ENCODE peak calls at places on chromosome 22, in four cellular contexts. One of them, this sample, is unnamed.

GRCh38 chr22:26981520-26981919 is 324.1 kb downstream of the MIAT start:
- DNase-seq in OCI-LY7: no peak
- DNase-seq in tibial artery: peak
- DNase-seq in hepatocyte: peak
- DNase-seq in this sample: no peak

GRCh38 chr22:39763276-39763675 is 130.3 kb downstream of the ENTHD1 start:
- DNase-seq in hepatocyte: no peak
- DNase-seq in tibial artery: no peak
- DNase-seq in OCI-LY7: no peak
- DNase-seq in this sample: no peak

GRCh38 chr22:39463277-39463676 is 6.5 kb downstream of the MGAT3 start:
- DNase-seq in OCI-LY7: no peak
- DNase-seq in hepatocyte: no peak
- DNase-seq in tibial artery: no peak
- DNase-seq in this sample: no peak

GRCh38 chr22:35930933-35931332 is 97.7 kb downstream of the RBFOX2 start:
- DNase-seq in OCI-LY7: peak
- DNase-seq in hepatocyte: peak
- DNase-seq in tibial artery: no peak
- DNase-seq in this sample: peak

GRCh38 chr22:23204541-23205157 is 24.3 kb downstream of the BCR start:
- DNase-seq in tibial artery: peak
- DNase-seq in OCI-LY7: no peak
- DNase-seq in hepatocyte: no peak
- DNase-seq in this sample: no peak

GRCh38 chr22:36860821-36861659 is at the start of gene NCF4:
- DNase-seq in hepatocyte: no peak
- DNase-seq in OCI-LY7: peak
- DNase-seq in tibial artery: peak
- DNase-seq in this sample: peak

GRCh38 chr22:26751217-26751616 is 93.8 kb downstream of the MIAT start:
- DNase-seq in hepatocyte: peak
- DNase-seq in OCI-LY7: no peak
- DNase-seq in tibial artery: no peak
- DNase-seq in this sample: no peak

GRCh38 chr22:36084717-36085116 is 56.1 kb upstream of the RBFOX2 start:
- DNase-seq in hepatocyte: no peak
- DNase-seq in tibial artery: no peak
- DNase-seq in OCI-LY7: no peak
- DNase-seq in this sample: no peak

GRCh38 chr22:22386602-22387385 is 121.7 kb downstream of the ZNF280B start:
- DNase-seq in OCI-LY7: no peak
- DNase-seq in hepatocyte: no peak
- DNase-seq in tibial artery: no peak
- DNase-seq in this sample: no peak

GRCh38 chr22:37340331-37341262 is 58.3 kb downstream of the CYTH4 start:
- DNase-seq in OCI-LY7: no peak
- DNase-seq in hepatocyte: no peak
- DNase-seq in tibial artery: no peak
- DNase-seq in this sample: no peak

GRCh38 chr22:21937041-21937820 is 15.4 kb downstream of the PPM1F start:
- DNase-seq in OCI-LY7: no peak
- DNase-seq in tibial artery: peak
- DNase-seq in hepatocyte: no peak
- DNase-seq in this sample: no peak

GRCh38 chr22:26767351-26767970 is 110.1 kb downstream of the MIAT start:
- DNase-seq in tibial artery: no peak
- DNase-seq in hepatocyte: no peak
- DNase-seq in OCI-LY7: no peak
- DNase-seq in this sample: no peak

GRCh38 chr22:26646158-26646557 is 11.2 kb upstream of the MIAT start:
- DNase-seq in hepatocyte: no peak
- DNase-seq in tibial artery: no peak
- DNase-seq in OCI-LY7: no peak
- DNase-seq in this sample: no peak

GRCh38 chr22:36819112-36819511 is 2.3 kb upstream of the PVALB start:
- DNase-seq in tibial artery: no peak
- DNase-seq in OCI-LY7: no peak
- DNase-seq in hepatocyte: no peak
- DNase-seq in this sample: no peak

GRCh38 chr22:25658641-25659040 is 83.3 kb upstream of the MYO18B start:
- DNase-seq in OCI-LY7: no peak
- DNase-seq in tibial artery: no peak
- DNase-seq in hepatocyte: no peak
- DNase-seq in this sample: no peak

GRCh38 chr22:26555478-26555877 is 34.5 kb downstream of the TPST2 start:
- DNase-seq in tibial artery: no peak
- DNase-seq in OCI-LY7: no peak
- DNase-seq in hepatocyte: no peak
- DNase-seq in this sample: no peak

GRCh38 chr22:29801796-29802195 is 34.6 kb downstream of the UQCR10 start:
- DNase-seq in tibial artery: no peak
- DNase-seq in OCI-LY7: no peak
- DNase-seq in hepatocyte: no peak
- DNase-seq in this sample: no peak

GRCh38 chr22:32544953-32545558 is 70.4 kb downstream of the FBXO7 start:
- DNase-seq in tibial artery: no peak
- DNase-seq in hepatocyte: no peak
- DNase-seq in OCI-LY7: no peak
- DNase-seq in this sample: no peak

GRCh38 chr22:42880815-42881214 is 23.7 kb upstream of the ARFGAP3 start:
- DNase-seq in tibial artery: no peak
- DNase-seq in OCI-LY7: no peak
- DNase-seq in hepatocyte: no peak
- DNase-seq in this sample: no peak

GRCh38 chr22:42883121-42883520 is 26.0 kb upstream of the ARFGAP3 start:
- DNase-seq in hepatocyte: no peak
- DNase-seq in tibial artery: no peak
- DNase-seq in OCI-LY7: no peak
- DNase-seq in this sample: no peak

GRCh38 chr22:42881982-42882656 is 25.0 kb upstream of the ARFGAP3 start:
- DNase-seq in tibial artery: no peak
- DNase-seq in OCI-LY7: peak
- DNase-seq in hepatocyte: no peak
- DNase-seq in this sample: no peak

GRCh38 chr22:42879371-42880021 is 22.4 kb upstream of the ARFGAP3 start:
- DNase-seq in hepatocyte: no peak
- DNase-seq in tibial artery: no peak
- DNase-seq in OCI-LY7: no peak
- DNase-seq in this sample: no peak

DNA sequence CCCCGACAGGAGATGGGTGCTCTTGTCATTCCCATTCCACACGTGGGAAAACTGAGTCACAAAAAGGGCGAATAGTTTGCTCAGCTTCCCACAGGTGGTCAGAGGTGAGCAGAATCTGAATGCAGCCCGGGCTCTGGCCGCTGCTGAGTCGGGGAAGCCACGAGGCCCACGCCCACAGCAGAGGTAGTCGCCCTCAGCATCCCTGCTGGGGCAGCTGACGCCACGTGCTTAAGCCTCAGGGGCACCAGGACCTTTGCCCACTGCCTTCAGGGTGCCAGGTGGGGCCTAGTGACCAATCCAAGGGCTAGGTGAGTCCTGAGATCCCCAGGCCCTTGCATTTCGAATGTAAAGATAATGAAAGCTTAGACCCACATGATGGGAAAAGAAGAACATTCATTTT is 24.2 kb upstream of the ARFGAP3 start:
- DNase-seq in tibial artery: no peak
- DNase-seq in OCI-LY7: no peak
- DNase-seq in hepatocyte: no peak
- DNase-seq in this sample: no peak
- H3K4me3 ChIP-seq in tibial artery: no peak
- H3K4me3 ChIP-seq in OCI-LY7: no peak
- H3K4me3 ChIP-seq in hepatocyte: no peak
- H3K4me3 ChIP-seq in this sample: no peak

GRCh38 chr22:19473578-19473977 is 5.4 kb downstream of the UFD1 start:
- DNase-seq in tibial artery: no peak
- DNase-seq in hepatocyte: no peak
- DNase-seq in OCI-LY7: peak
- DNase-seq in this sample: no peak
- TF ChIP-seq CTCF in tibial artery: no peak
- TF ChIP-seq CTCF in hepatocyte: peak
- TF ChIP-seq CTCF in OCI-LY7: peak
- TF ChIP-seq CTCF in this sample: no peak

DNA sequence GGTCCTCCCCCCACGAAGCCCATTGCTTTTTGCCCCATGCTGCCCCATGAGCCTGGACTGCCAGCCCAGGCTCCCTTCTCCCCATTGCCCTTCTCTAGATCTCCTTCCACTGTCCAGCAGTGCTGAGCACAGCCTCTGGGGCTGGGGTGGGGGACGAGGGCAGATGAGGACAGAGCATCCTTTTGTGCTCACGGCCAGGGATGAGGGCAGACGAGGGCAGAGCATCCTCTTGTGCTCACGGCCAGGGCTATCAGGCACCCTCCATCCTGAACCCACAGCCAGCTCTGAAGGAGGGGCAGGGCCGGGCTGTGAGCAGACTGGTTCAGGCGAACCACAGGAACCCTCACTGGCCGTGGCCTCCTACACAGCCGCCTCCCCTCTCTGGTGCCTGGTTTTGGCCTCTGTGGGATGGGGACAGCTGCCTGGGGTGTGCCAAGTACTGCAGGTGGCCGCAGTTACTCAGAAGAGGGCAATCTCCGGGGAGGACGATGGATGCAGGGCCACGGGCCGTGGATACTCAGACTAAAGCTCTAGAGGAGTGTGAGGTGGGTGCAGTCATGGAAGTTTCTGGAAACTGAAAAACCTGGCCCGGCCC is 1258.8 kb downstream of the BRD1 start:
- DNase-seq in OCI-LY7: no peak
- DNase-seq in hepatocyte: no peak
- DNase-seq in tibial artery: no peak
- DNase-seq in this sample: no peak
- H3K4me3 ChIP-seq in OCI-LY7: no peak
- H3K4me3 ChIP-seq in hepatocyte: no peak
- H3K4me3 ChIP-seq in tibial artery: no peak
- H3K4me3 ChIP-seq in this sample: no peak

GRCh38 chr22:17201285-17201945 is 17.8 kb downstream of the ADA2 start:
- DNase-seq in hepatocyte: peak
- DNase-seq in OCI-LY7: no peak
- DNase-seq in tibial artery: no peak
- DNase-seq in this sample: no peak
- TF ChIP-seq CTCF in hepatocyte: peak
- TF ChIP-seq CTCF in OCI-LY7: peak
- TF ChIP-seq CTCF in tibial artery: no peak
- TF ChIP-seq CTCF in this sample: no peak

GRCh38 chr22:24592846-24593809 is at the start of gene LRRC75B:
- DNase-seq in tibial artery: peak
- DNase-seq in hepatocyte: peak
- DNase-seq in OCI-LY7: no peak
- DNase-seq in this sample: peak
- H3K4me3 ChIP-seq in tibial artery: peak
- H3K4me3 ChIP-seq in hepatocyte: peak
- H3K4me3 ChIP-seq in OCI-LY7: peak
- H3K4me3 ChIP-seq in this sample: peak

GRCh38 chr22:41256254-41256897 is 15.6 kb upstream of the CHADL start:
- DNase-seq in hepatocyte: no peak
- DNase-seq in tibial artery: no peak
- DNase-seq in OCI-LY7: no peak
- DNase-seq in this sample: no peak
- TF ChIP-seq CTCF in hepatocyte: no peak
- TF ChIP-seq CTCF in tibial artery: no peak
- TF ChIP-seq CTCF in OCI-LY7: no peak
- TF ChIP-seq CTCF in this sample: no peak

GRCh38 chr22:28500005-28500404 is 179.6 kb downstream of the TTC28 start:
- DNase-seq in hepatocyte: no peak
- DNase-seq in tibial artery: no peak
- DNase-seq in OCI-LY7: no peak
- DNase-seq in this sample: no peak
- H3K4me3 ChIP-seq in hepatocyte: no peak
- H3K4me3 ChIP-seq in tibial artery: no peak
- H3K4me3 ChIP-seq in OCI-LY7: no peak
- H3K4me3 ChIP-seq in this sample: no peak

GRCh38 chr22:46329616-46330015 is 5.9 kb upstream of the TRMU start:
- DNase-seq in tibial artery: no peak
- DNase-seq in OCI-LY7: no peak
- DNase-seq in hepatocyte: no peak
- DNase-seq in this sample: no peak

GRCh38 chr22:46328797-46329196 is 6.7 kb upstream of the TRMU start:
- DNase-seq in hepatocyte: no peak
- DNase-seq in tibial artery: no peak
- DNase-seq in OCI-LY7: no peak
- DNase-seq in this sample: no peak

GRCh38 chr22:46328066-46328465 is 7.4 kb upstream of the TRMU start:
- DNase-seq in OCI-LY7: no peak
- DNase-seq in tibial artery: no peak
- DNase-seq in hepatocyte: no peak
- DNase-seq in this sample: no peak

GRCh38 chr22:46323126-46323525 is 12.4 kb upstream of the TRMU start:
- DNase-seq in tibial artery: no peak
- DNase-seq in hepatocyte: no peak
- DNase-seq in OCI-LY7: no peak
- DNase-seq in this sample: no peak

GRCh38 chr22:46326066-46326680 is 9.3 kb upstream of the TRMU start:
- DNase-seq in tibial artery: no peak
- DNase-seq in OCI-LY7: no peak
- DNase-seq in hepatocyte: no peak
- DNase-seq in this sample: no peak
- TF ChIP-seq CTCF in tibial artery: no peak
- TF ChIP-seq CTCF in OCI-LY7: no peak
- TF ChIP-seq CTCF in hepatocyte: no peak
- TF ChIP-seq CTCF in this sample: no peak